ENCODE peak calls at places on chromosomes 2 and 18, in six cellular contexts. One of them, this sample, is unnamed.

GRCh38 chr2:207054521-207054920 is 111.2 kb downstream of the KLF7 start:
- DNase-seq in H9: no peak
- DNase-seq in heart left ventricle: no peak
- DNase-seq in breast epithelium: no peak
- DNase-seq in AG04450: no peak
- DNase-seq in aorta: no peak
- DNase-seq in this sample: no peak

GRCh38 chr2:116787808-116788207 is 1026.7 kb upstream of the DDX18 start:
- DNase-seq in H9: no peak
- DNase-seq in heart left ventricle: no peak
- DNase-seq in breast epithelium: no peak
- DNase-seq in AG04450: no peak
- DNase-seq in aorta: no peak
- DNase-seq in this sample: no peak

GRCh38 chr2:240560084-240560479 is at the start of gene DUSP28:
- DNase-seq in H9: peak; percentile 81
- DNase-seq in heart left ventricle: peak; percentile 96
- DNase-seq in breast epithelium: peak; percentile 91
- DNase-seq in AG04450: no peak
- DNase-seq in aorta: peak; percentile 97
- DNase-seq in this sample: peak; percentile 84

GRCh38 chr2:129766159-129766485 is 213.3 kb upstream of the RAB6C start:
- DNase-seq in H9: no peak
- DNase-seq in heart left ventricle: no peak
- DNase-seq in breast epithelium: no peak
- DNase-seq in AG04450: no peak
- DNase-seq in aorta: no peak
- DNase-seq in this sample: no peak

GRCh38 chr2:31739156-31739555 is 158.4 kb upstream of the SRD5A2 start:
- DNase-seq in H9: no peak
- DNase-seq in heart left ventricle: no peak
- DNase-seq in breast epithelium: no peak
- DNase-seq in AG04450: no peak
- DNase-seq in aorta: no peak
- DNase-seq in this sample: no peak

GRCh38 chr18:77065221-77065981 is 67.2 kb downstream of the MBP start:
- DNase-seq in H9: no peak
- DNase-seq in heart left ventricle: no peak
- DNase-seq in breast epithelium: no peak
- DNase-seq in AG04450: peak; percentile 70
- DNase-seq in aorta: no peak
- DNase-seq in this sample: no peak

GRCh38 chr2:226705133-226705886 is 94.3 kb downstream of the IRS1 start:
- DNase-seq in H9: no peak
- DNase-seq in heart left ventricle: no peak
- DNase-seq in breast epithelium: no peak
- DNase-seq in AG04450: no peak
- DNase-seq in aorta: no peak
- DNase-seq in this sample: no peak

GRCh38 chr2:188517549-188518255 is 226.0 kb downstream of the GULP1 start:
- DNase-seq in H9: no peak
- DNase-seq in heart left ventricle: no peak
- DNase-seq in breast epithelium: no peak
- DNase-seq in AG04450: no peak
- DNase-seq in aorta: no peak
- DNase-seq in this sample: no peak

GRCh38 chr2:186693446-186693842 is 416 bp upstream of the FAM171B start:
- DNase-seq in H9: no peak
- DNase-seq in heart left ventricle: no peak
- DNase-seq in breast epithelium: no peak
- DNase-seq in AG04450: no peak
- DNase-seq in aorta: no peak
- DNase-seq in this sample: no peak

GRCh38 chr2:70936979-70937811 is 1.5 kb downstream of the ATP6V1B1 start:
- DNase-seq in H9: peak; percentile 29
- DNase-seq in heart left ventricle: no peak
- DNase-seq in breast epithelium: no peak
- DNase-seq in AG04450: no peak
- DNase-seq in aorta: no peak
- DNase-seq in this sample: no peak

GRCh38 chr2:73112026-73112912 is 479 bp downstream of the RAB11FIP5 start:
- DNase-seq in H9: peak; percentile 57
- DNase-seq in heart left ventricle: peak; percentile 69
- DNase-seq in breast epithelium: no peak
- DNase-seq in AG04450: no peak
- DNase-seq in aorta: peak; percentile 79
- DNase-seq in this sample: peak; percentile 50

GRCh38 chr2:56295666-56296065 is 111.9 kb downstream of the CCDC85A start:
- DNase-seq in H9: no peak
- DNase-seq in heart left ventricle: no peak
- DNase-seq in breast epithelium: no peak
- DNase-seq in AG04450: no peak
- DNase-seq in aorta: no peak
- DNase-seq in this sample: no peak

GRCh38 chr2:9554841-9555337 is 741 bp downstream of the ADAM17 start:
- DNase-seq in H9: no peak
- DNase-seq in heart left ventricle: no peak
- DNase-seq in breast epithelium: no peak
- DNase-seq in AG04450: peak; percentile 59
- DNase-seq in aorta: no peak
- DNase-seq in this sample: no peak

GRCh38 chr2:184316911-184317310 is 281.4 kb upstream of the ZNF804A start:
- DNase-seq in H9: no peak
- DNase-seq in heart left ventricle: no peak
- DNase-seq in breast epithelium: no peak
- DNase-seq in AG04450: no peak
- DNase-seq in aorta: no peak
- DNase-seq in this sample: no peak

GRCh38 chr2:132449868-132450267 is 33.3 kb downstream of the GPR39 start:
- DNase-seq in H9: no peak
- DNase-seq in heart left ventricle: no peak
- DNase-seq in breast epithelium: no peak
- DNase-seq in AG04450: no peak
- DNase-seq in aorta: no peak
- DNase-seq in this sample: no peak

GRCh38 chr2:118221952-118222594 is 133.8 kb downstream of the INSIG2 start:
- DNase-seq in H9: peak; percentile 38
- DNase-seq in heart left ventricle: no peak
- DNase-seq in breast epithelium: no peak
- DNase-seq in AG04450: peak; percentile 36
- DNase-seq in aorta: no peak
- DNase-seq in this sample: peak; percentile 25

GRCh38 chr2:148253716-148254115 is 232.8 kb downstream of the MBD5 start:
- DNase-seq in H9: no peak
- DNase-seq in heart left ventricle: no peak
- DNase-seq in breast epithelium: no peak
- DNase-seq in AG04450: no peak
- DNase-seq in aorta: no peak
- DNase-seq in this sample: no peak

GRCh38 chr2:121140734-121141133 is 144.3 kb downstream of the TFCP2L1 start:
- DNase-seq in H9: no peak
- DNase-seq in heart left ventricle: no peak
- DNase-seq in breast epithelium: no peak
- DNase-seq in AG04450: no peak
- DNase-seq in aorta: no peak
- DNase-seq in this sample: no peak

GRCh38 chr18:37537868-37538525 is 27.6 kb downstream of the CELF4 start:
- DNase-seq in H9: peak; percentile 89
- DNase-seq in heart left ventricle: peak; percentile 86
- DNase-seq in breast epithelium: peak; percentile 67
- DNase-seq in AG04450: peak; percentile 13
- DNase-seq in aorta: peak; percentile 92
- DNase-seq in this sample: peak; percentile 54

GRCh38 chr18:33440384-33441043 is at the start of gene CCDC178:
- DNase-seq in H9: peak; percentile 72
- DNase-seq in heart left ventricle: peak; percentile 54
- DNase-seq in breast epithelium: no peak
- DNase-seq in AG04450: no peak
- DNase-seq in aorta: peak; percentile 80
- DNase-seq in this sample: peak; percentile 1

GRCh38 chr2:46091004-46091403 is 206.2 kb upstream of the EPAS1 start:
- DNase-seq in H9: peak; percentile 46
- DNase-seq in heart left ventricle: no peak
- DNase-seq in breast epithelium: no peak
- DNase-seq in AG04450: no peak
- DNase-seq in aorta: no peak
- DNase-seq in this sample: no peak

GRCh38 chr2:1306687-1307516 is 106.4 kb upstream of the TPO start:
- DNase-seq in H9: no peak
- DNase-seq in heart left ventricle: no peak
- DNase-seq in breast epithelium: no peak
- DNase-seq in AG04450: no peak
- DNase-seq in aorta: no peak
- DNase-seq in this sample: no peak

GRCh38 chr2:8833863-8834262 is 3.5 kb downstream of the KIDINS220 start:
- DNase-seq in H9: no peak
- DNase-seq in heart left ventricle: no peak
- DNase-seq in breast epithelium: no peak
- DNase-seq in AG04450: no peak
- DNase-seq in aorta: no peak
- DNase-seq in this sample: no peak

GRCh38 chr18:31436825-31437224 is 10.7 kb upstream of the DSG3 start:
- DNase-seq in H9: no peak
- DNase-seq in heart left ventricle: no peak
- DNase-seq in breast epithelium: no peak
- DNase-seq in AG04450: no peak
- DNase-seq in aorta: no peak
- DNase-seq in this sample: no peak

GRCh38 chr2:157792345-157793052 is 83.6 kb downstream of the ACVR1 start:
- DNase-seq in H9: no peak
- DNase-seq in heart left ventricle: no peak
- DNase-seq in breast epithelium: no peak
- DNase-seq in AG04450: peak; percentile 44
- DNase-seq in aorta: no peak
- DNase-seq in this sample: no peak

GRCh38 chr2:235116885-235117492 is 165.2 kb downstream of the SH3BP4 start:
- DNase-seq in H9: no peak
- DNase-seq in heart left ventricle: no peak
- DNase-seq in breast epithelium: no peak
- DNase-seq in AG04450: no peak
- DNase-seq in aorta: no peak
- DNase-seq in this sample: no peak

GRCh38 chr2:98825404-98825803 is 94.5 kb upstream of the MGAT4A start:
- DNase-seq in H9: no peak
- DNase-seq in heart left ventricle: no peak
- DNase-seq in breast epithelium: no peak
- DNase-seq in AG04450: no peak
- DNase-seq in aorta: no peak
- DNase-seq in this sample: no peak

GRCh38 chr18:7902399-7902839 is 335.3 kb downstream of the PTPRM start:
- DNase-seq in H9: no peak
- DNase-seq in heart left ventricle: no peak
- DNase-seq in breast epithelium: no peak
- DNase-seq in AG04450: peak; percentile 96
- DNase-seq in aorta: no peak
- DNase-seq in this sample: no peak

GRCh38 chr2:166439078-166439477 is 55.0 kb downstream of the SCN7A start:
- DNase-seq in H9: no peak
- DNase-seq in heart left ventricle: no peak
- DNase-seq in breast epithelium: no peak
- DNase-seq in AG04450: no peak
- DNase-seq in aorta: no peak
- DNase-seq in this sample: no peak

GRCh38 chr2:205650931-205651330 is 31.4 kb upstream of the NRP2 start:
- DNase-seq in H9: no peak
- DNase-seq in heart left ventricle: no peak
- DNase-seq in breast epithelium: no peak
- DNase-seq in AG04450: no peak
- DNase-seq in aorta: no peak
- DNase-seq in this sample: no peak
- H3K27ac ChIP-seq in H9: no peak overlapping the region
- H3K27ac ChIP-seq in heart left ventricle: no peak overlapping the region
- H3K27ac ChIP-seq in breast epithelium: peak overlapping the region; percentile 83
- H3K27ac ChIP-seq in AG04450: no peak overlapping the region
- H3K27ac ChIP-seq in aorta: no peak overlapping the region
- H3K27ac ChIP-seq in this sample: no peak overlapping the region

GRCh38 chr2:191115801-191116200 is 35.0 kb downstream of the STAT4 start:
- DNase-seq in H9: no peak
- DNase-seq in heart left ventricle: no peak
- DNase-seq in breast epithelium: no peak
- DNase-seq in AG04450: no peak
- DNase-seq in aorta: no peak
- DNase-seq in this sample: no peak

GRCh38 chr2:191115391-191115790 is 35.4 kb downstream of the STAT4 start:
- DNase-seq in H9: no peak
- DNase-seq in heart left ventricle: no peak
- DNase-seq in breast epithelium: no peak
- DNase-seq in AG04450: no peak
- DNase-seq in aorta: no peak
- DNase-seq in this sample: no peak

GRCh38 chr2:191114403-191114886 is 36.3 kb downstream of the STAT4 start:
- DNase-seq in H9: no peak
- DNase-seq in heart left ventricle: no peak
- DNase-seq in breast epithelium: no peak
- DNase-seq in AG04450: no peak
- DNase-seq in aorta: no peak
- DNase-seq in this sample: no peak

GRCh38 chr2:191112448-191112901 is 38.3 kb downstream of the STAT4 start:
- DNase-seq in H9: no peak
- DNase-seq in heart left ventricle: no peak
- DNase-seq in breast epithelium: no peak
- DNase-seq in AG04450: no peak
- DNase-seq in aorta: no peak
- DNase-seq in this sample: no peak

GRCh38 chr2:191113761-191114160 is 37.0 kb downstream of the STAT4 start:
- DNase-seq in H9: no peak
- DNase-seq in heart left ventricle: no peak
- DNase-seq in breast epithelium: no peak
- DNase-seq in AG04450: no peak
- DNase-seq in aorta: no peak
- DNase-seq in this sample: no peak
- H3K27ac ChIP-seq in H9: no peak overlapping the region
- H3K27ac ChIP-seq in heart left ventricle: no peak overlapping the region
- H3K27ac ChIP-seq in breast epithelium: no peak overlapping the region
- H3K27ac ChIP-seq in AG04450: no peak overlapping the region
- H3K27ac ChIP-seq in aorta: no peak overlapping the region
- H3K27ac ChIP-seq in this sample: no peak overlapping the region

DNA sequence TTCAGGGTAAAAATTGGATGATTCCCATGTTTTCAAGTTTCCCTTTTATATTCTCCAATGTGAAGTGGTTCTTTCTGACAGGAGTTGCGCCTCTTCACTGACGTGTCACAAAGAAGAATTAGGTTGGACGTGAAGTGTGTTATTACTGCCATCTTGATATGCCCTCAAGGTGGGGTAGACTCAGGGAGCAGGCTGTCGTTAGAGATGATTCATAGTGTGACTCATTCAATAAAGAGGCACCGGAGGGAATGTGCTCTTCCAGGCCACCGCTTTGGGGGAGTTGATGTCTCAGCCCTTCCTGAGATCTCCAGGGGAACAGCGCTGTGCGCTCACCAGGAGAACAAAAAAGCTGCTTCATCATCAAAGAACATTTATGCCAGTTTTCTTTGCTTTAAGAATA is 3.6 kb upstream of the DGKD start:
- DNase-seq in H9: no peak
- DNase-seq in heart left ventricle: no peak
- DNase-seq in breast epithelium: no peak
- DNase-seq in AG04450: peak; percentile 42
- DNase-seq in aorta: no peak
- DNase-seq in this sample: no peak
- H3K27ac ChIP-seq in H9: no peak overlapping the region
- H3K27ac ChIP-seq in heart left ventricle: no peak overlapping the region
- H3K27ac ChIP-seq in breast epithelium: peak overlapping the region; percentile 7
- H3K27ac ChIP-seq in AG04450: no peak overlapping the region
- H3K27ac ChIP-seq in aorta: no peak overlapping the region
- H3K27ac ChIP-seq in this sample: no peak overlapping the region

GRCh38 chr2:62793213-62793612 is 87.7 kb downstream of the EHBP1 start:
- DNase-seq in H9: no peak
- DNase-seq in heart left ventricle: no peak
- DNase-seq in breast epithelium: no peak
- DNase-seq in AG04450: no peak
- DNase-seq in aorta: no peak
- DNase-seq in this sample: no peak
- H3K27ac ChIP-seq in H9: no peak overlapping the region
- H3K27ac ChIP-seq in heart left ventricle: no peak overlapping the region
- H3K27ac ChIP-seq in breast epithelium: no peak overlapping the region
- H3K27ac ChIP-seq in AG04450: no peak overlapping the region
- H3K27ac ChIP-seq in aorta: no peak overlapping the region
- H3K27ac ChIP-seq in this sample: no peak overlapping the region